ENCODE peak calls at places on chromosomes 12 and 14, in five cellular contexts. One of them, this sample, is unnamed.

GRCh38 chr14:54769955-54770863 is 132.4 kb downstream of the GCH1 start:
- DNase-seq in HFF-Myc: no peak
- DNase-seq in endodermal cell: no peak
- DNase-seq in pancreas: no peak
- DNase-seq in IMR-90: no peak
- DNase-seq in this sample: no peak

GRCh38 chr14:73833530-73834257 is 17.9 kb upstream of the PTGR2 start:
- DNase-seq in HFF-Myc: no peak
- DNase-seq in endodermal cell: peak
- DNase-seq in pancreas: peak
- DNase-seq in IMR-90: peak
- DNase-seq in this sample: peak

GRCh38 chr12:92360543-92360942 is 214.9 kb upstream of the BTG1 start:
- DNase-seq in HFF-Myc: no peak
- DNase-seq in endodermal cell: no peak
- DNase-seq in pancreas: no peak
- DNase-seq in IMR-90: no peak
- DNase-seq in this sample: no peak

GRCh38 chr14:100525615-100526014 is 61.6 kb downstream of the BEGAIN start:
- DNase-seq in HFF-Myc: no peak
- DNase-seq in endodermal cell: no peak
- DNase-seq in pancreas: no peak
- DNase-seq in IMR-90: no peak
- DNase-seq in this sample: no peak

GRCh38 chr12:68482660-68483059 is 128.0 kb upstream of the RAP1B start:
- DNase-seq in HFF-Myc: no peak
- DNase-seq in endodermal cell: no peak
- DNase-seq in pancreas: no peak
- DNase-seq in IMR-90: no peak
- DNase-seq in this sample: no peak

GRCh38 chr12:89181271-89181920 is 170.9 kb downstream of the DUSP6 start:
- DNase-seq in HFF-Myc: peak
- DNase-seq in endodermal cell: no peak
- DNase-seq in pancreas: no peak
- DNase-seq in IMR-90: peak
- DNase-seq in this sample: no peak

GRCh38 chr12:108699955-108700563 is 31.3 kb downstream of the CORO1C start:
- DNase-seq in HFF-Myc: no peak
- DNase-seq in endodermal cell: no peak
- DNase-seq in pancreas: no peak
- DNase-seq in IMR-90: peak
- DNase-seq in this sample: no peak

GRCh38 chr14:58513272-58513671 is 85.8 kb downstream of the KIAA0586 start:
- DNase-seq in HFF-Myc: no peak
- DNase-seq in endodermal cell: no peak
- DNase-seq in pancreas: no peak
- DNase-seq in IMR-90: no peak
- DNase-seq in this sample: no peak

GRCh38 chr12:34296143-34297041 is 274.1 kb downstream of the ALG10 start:
- DNase-seq in HFF-Myc: no peak
- DNase-seq in endodermal cell: no peak
- DNase-seq in pancreas: no peak
- DNase-seq in IMR-90: no peak
- DNase-seq in this sample: no peak

GRCh38 chr14:77988096-77988870 is 181.9 kb upstream of the NRXN3 start:
- DNase-seq in HFF-Myc: no peak
- DNase-seq in endodermal cell: peak
- DNase-seq in pancreas: no peak
- DNase-seq in IMR-90: no peak
- DNase-seq in this sample: peak

GRCh38 chr12:129049917-129050316 is 196.6 kb downstream of the GLT1D1 start:
- DNase-seq in HFF-Myc: no peak
- DNase-seq in endodermal cell: peak
- DNase-seq in pancreas: no peak
- DNase-seq in IMR-90: no peak
- DNase-seq in this sample: no peak

GRCh38 chr14:78446807-78447206 is 276.6 kb downstream of the NRXN3 start:
- DNase-seq in HFF-Myc: no peak
- DNase-seq in endodermal cell: peak
- DNase-seq in pancreas: no peak
- DNase-seq in IMR-90: no peak
- DNase-seq in this sample: no peak

GRCh38 chr12:110627500-110628195 is 13.7 kb downstream of the TCTN1 start:
- DNase-seq in HFF-Myc: no peak
- DNase-seq in endodermal cell: no peak
- DNase-seq in pancreas: no peak
- DNase-seq in IMR-90: no peak
- DNase-seq in this sample: no peak

GRCh38 chr14:69315302-69315701 is 55.3 kb downstream of the GALNT16 start:
- DNase-seq in HFF-Myc: no peak
- DNase-seq in endodermal cell: peak
- DNase-seq in pancreas: no peak
- DNase-seq in IMR-90: no peak
- DNase-seq in this sample: no peak

GRCh38 chr14:29339491-29339890 is 572.9 kb downstream of the FOXG1 start:
- DNase-seq in HFF-Myc: no peak
- DNase-seq in endodermal cell: no peak
- DNase-seq in pancreas: no peak
- DNase-seq in IMR-90: peak
- DNase-seq in this sample: no peak

GRCh38 chr12:96448287-96448686 is 41.1 kb upstream of the CFAP54 start:
- DNase-seq in HFF-Myc: peak
- DNase-seq in endodermal cell: no peak
- DNase-seq in pancreas: no peak
- DNase-seq in IMR-90: peak
- DNase-seq in this sample: no peak

GRCh38 chr14:54617467-54617866 is 50.5 kb downstream of the SAMD4A start:
- DNase-seq in HFF-Myc: no peak
- DNase-seq in endodermal cell: no peak
- DNase-seq in pancreas: no peak
- DNase-seq in IMR-90: peak
- DNase-seq in this sample: no peak

GRCh38 chr12:89709994-89710872 is 1.6 kb upstream of the ATP2B1 start:
- DNase-seq in HFF-Myc: no peak
- DNase-seq in endodermal cell: peak
- DNase-seq in pancreas: peak
- DNase-seq in IMR-90: peak
- DNase-seq in this sample: peak

GRCh38 chr14:71206766-71207371 is 299.6 kb downstream of the PCNX1 start:
- DNase-seq in HFF-Myc: peak
- DNase-seq in endodermal cell: no peak
- DNase-seq in pancreas: peak
- DNase-seq in IMR-90: peak
- DNase-seq in this sample: no peak

GRCh38 chr14:74653386-74654138 is 41.5 kb upstream of the LTBP2 start:
- DNase-seq in HFF-Myc: peak
- DNase-seq in endodermal cell: peak
- DNase-seq in pancreas: no peak
- DNase-seq in IMR-90: no peak
- DNase-seq in this sample: no peak

GRCh38 chr14:57761800-57762199 is 104.1 kb downstream of the SLC35F4 start:
- DNase-seq in HFF-Myc: no peak
- DNase-seq in endodermal cell: no peak
- DNase-seq in pancreas: no peak
- DNase-seq in IMR-90: no peak
- DNase-seq in this sample: no peak

GRCh38 chr14:60183724-60184596 is 18.8 kb upstream of the DHRS7 start:
- DNase-seq in HFF-Myc: no peak
- DNase-seq in endodermal cell: no peak
- DNase-seq in pancreas: no peak
- DNase-seq in IMR-90: peak
- DNase-seq in this sample: no peak

GRCh38 chr12:26863515-26863914 is 30.5 kb upstream of the ITPR2 start:
- DNase-seq in HFF-Myc: no peak
- DNase-seq in endodermal cell: no peak
- DNase-seq in pancreas: no peak
- DNase-seq in IMR-90: peak
- DNase-seq in this sample: no peak
- TF ChIP-seq CTCF in HFF-Myc: peak
- TF ChIP-seq CTCF in endodermal cell: peak
- TF ChIP-seq CTCF in pancreas: no peak
- TF ChIP-seq CTCF in IMR-90: peak
- TF ChIP-seq CTCF in this sample: no peak

GRCh38 chr12:121060149-121061001 is 21.3 kb upstream of the OASL start:
- DNase-seq in HFF-Myc: peak
- DNase-seq in endodermal cell: peak
- DNase-seq in pancreas: peak
- DNase-seq in IMR-90: peak
- DNase-seq in this sample: peak
- TF ChIP-seq CTCF in HFF-Myc: peak
- TF ChIP-seq CTCF in endodermal cell: peak
- TF ChIP-seq CTCF in pancreas: peak
- TF ChIP-seq CTCF in IMR-90: peak
- TF ChIP-seq CTCF in this sample: no peak

GRCh38 chr12:50088577-50089335 is 3.6 kb downstream of the SMARCD1 start:
- DNase-seq in HFF-Myc: no peak
- DNase-seq in endodermal cell: peak
- DNase-seq in pancreas: peak
- DNase-seq in IMR-90: peak
- DNase-seq in this sample: peak
- TF ChIP-seq CTCF in HFF-Myc: peak
- TF ChIP-seq CTCF in endodermal cell: peak
- TF ChIP-seq CTCF in pancreas: peak
- TF ChIP-seq CTCF in IMR-90: peak
- TF ChIP-seq CTCF in this sample: peak

DNA sequence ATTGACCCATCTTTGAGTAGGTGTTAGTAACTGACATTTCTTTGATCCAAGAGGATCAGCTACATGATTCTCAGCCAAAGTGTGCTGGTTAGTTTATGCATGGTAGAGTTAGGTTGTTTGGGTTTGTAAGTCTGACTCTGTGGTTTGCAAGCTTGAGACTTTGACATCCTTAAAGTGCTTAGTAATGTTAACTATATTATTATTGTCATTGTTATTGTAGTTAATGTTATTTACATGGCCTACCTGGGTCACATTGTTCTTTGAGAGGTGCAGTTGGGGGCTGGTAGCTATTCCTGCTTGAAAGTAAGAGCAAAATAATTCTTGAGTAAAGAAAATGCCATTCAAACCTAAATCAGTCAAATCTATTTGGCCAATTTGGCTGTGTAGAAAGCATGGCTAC is 2.8 kb downstream of the OR6C76 start:
- DNase-seq in HFF-Myc: no peak
- DNase-seq in endodermal cell: no peak
- DNase-seq in pancreas: no peak
- DNase-seq in IMR-90: no peak
- DNase-seq in this sample: no peak
- TF ChIP-seq CTCF in HFF-Myc: no peak
- TF ChIP-seq CTCF in endodermal cell: no peak
- TF ChIP-seq CTCF in pancreas: no peak
- TF ChIP-seq CTCF in IMR-90: no peak
- TF ChIP-seq CTCF in this sample: no peak

GRCh38 chr12:102540856-102541385 is 60.6 kb upstream of the IGF1 start:
- DNase-seq in HFF-Myc: no peak
- DNase-seq in endodermal cell: no peak
- DNase-seq in pancreas: no peak
- DNase-seq in IMR-90: no peak
- DNase-seq in this sample: no peak

GRCh38 chr12:102542816-102543448 is 62.6 kb upstream of the IGF1 start:
- DNase-seq in HFF-Myc: no peak
- DNase-seq in endodermal cell: no peak
- DNase-seq in pancreas: no peak
- DNase-seq in IMR-90: peak
- DNase-seq in this sample: no peak

GRCh38 chr12:102543931-102544485 is 63.6 kb upstream of the IGF1 start:
- DNase-seq in HFF-Myc: no peak
- DNase-seq in endodermal cell: no peak
- DNase-seq in pancreas: no peak
- DNase-seq in IMR-90: no peak
- DNase-seq in this sample: no peak

GRCh38 chr12:102539651-102540553 is 59.5 kb upstream of the IGF1 start:
- DNase-seq in HFF-Myc: peak
- DNase-seq in endodermal cell: peak
- DNase-seq in pancreas: no peak
- DNase-seq in IMR-90: peak
- DNase-seq in this sample: no peak

GRCh38 chr12:102543494-102543893 is 63.1 kb upstream of the IGF1 start:
- DNase-seq in HFF-Myc: no peak
- DNase-seq in endodermal cell: peak
- DNase-seq in pancreas: no peak
- DNase-seq in IMR-90: peak
- DNase-seq in this sample: peak
- TF ChIP-seq CTCF in HFF-Myc: peak
- TF ChIP-seq CTCF in endodermal cell: peak
- TF ChIP-seq CTCF in pancreas: no peak
- TF ChIP-seq CTCF in IMR-90: no peak
- TF ChIP-seq CTCF in this sample: peak

DNA sequence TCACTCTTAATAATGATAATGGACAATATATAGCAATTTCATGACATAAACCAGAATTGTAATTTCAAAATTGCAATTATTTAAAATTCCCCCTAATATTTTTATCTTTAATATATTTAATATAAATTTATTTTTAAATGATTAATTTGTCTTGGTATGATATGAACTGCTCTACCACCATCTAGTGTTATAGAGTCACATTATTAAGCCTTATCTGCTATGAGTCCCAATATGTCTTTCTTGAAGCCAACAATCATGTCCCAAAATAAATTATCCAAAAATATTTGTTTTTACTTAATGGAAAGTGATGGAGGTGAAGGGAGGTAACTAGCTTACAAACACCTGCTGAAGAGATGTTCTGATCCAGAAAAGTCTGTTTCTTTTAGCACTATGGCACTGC is 151.4 kb downstream of the KCNC2 start:
- DNase-seq in HFF-Myc: no peak
- DNase-seq in endodermal cell: no peak
- DNase-seq in pancreas: no peak
- DNase-seq in IMR-90: peak
- DNase-seq in this sample: no peak
- TF ChIP-seq CTCF in HFF-Myc: no peak
- TF ChIP-seq CTCF in endodermal cell: no peak
- TF ChIP-seq CTCF in pancreas: no peak
- TF ChIP-seq CTCF in IMR-90: peak
- TF ChIP-seq CTCF in this sample: peak

DNA sequence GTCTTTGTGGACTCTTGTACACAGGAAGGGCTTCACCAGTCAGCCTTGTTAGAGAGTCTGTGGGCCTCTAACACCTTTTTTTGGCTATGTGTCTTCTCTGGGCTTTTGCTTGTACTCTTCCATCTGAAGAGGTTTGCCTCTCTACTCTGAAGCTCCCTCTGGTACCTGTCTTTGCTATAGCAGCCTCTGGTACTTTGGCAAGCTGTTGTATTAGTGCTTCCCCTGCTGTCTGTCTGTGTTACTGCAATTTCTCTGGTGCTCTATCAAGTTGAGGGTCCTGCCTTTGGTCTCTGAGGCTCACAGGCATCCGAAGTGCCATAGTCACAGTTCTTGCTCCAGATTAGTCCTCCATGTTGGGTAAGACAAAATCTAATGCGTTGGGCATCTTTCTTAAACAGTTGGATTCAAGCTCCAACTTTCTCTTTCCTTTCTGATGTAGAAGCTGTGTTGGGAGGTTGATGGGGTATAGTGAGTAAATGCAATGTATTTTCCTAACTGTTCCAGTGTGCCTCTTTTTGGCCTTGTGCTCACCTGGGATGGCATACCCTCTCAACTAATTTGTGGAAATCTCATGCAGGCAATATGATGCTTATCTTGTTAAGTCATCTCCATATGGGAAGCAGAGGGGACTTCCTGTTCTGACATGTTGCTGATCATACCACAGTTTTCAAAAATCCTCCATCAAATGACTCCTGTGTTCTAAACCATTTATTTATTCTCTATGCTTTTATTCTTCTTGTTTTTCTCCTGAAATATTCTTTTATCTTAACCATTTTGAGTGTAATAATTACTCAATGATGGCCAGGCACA is 88.8 kb downstream of the ATF7IP start:
- DNase-seq in HFF-Myc: peak
- DNase-seq in endodermal cell: peak
- DNase-seq in pancreas: no peak
- DNase-seq in IMR-90: peak
- DNase-seq in this sample: no peak
- TF ChIP-seq CTCF in HFF-Myc: peak
- TF ChIP-seq CTCF in endodermal cell: peak
- TF ChIP-seq CTCF in pancreas: peak
- TF ChIP-seq CTCF in IMR-90: peak
- TF ChIP-seq CTCF in this sample: no peak